ENCODE peak calls at places on chromosomes 16 and 17, in ten cellular contexts. One of them, this sample, is unnamed.

GRCh38 chr17:49031965-49032928 is 35.1 kb downstream of the IGF2BP1 start:
- DNase-seq in cardiac fibroblast: peak
- DNase-seq in right atrium auricular region: no peak
- DNase-seq in GM12865: peak
- DNase-seq in brain microvascular endothelial cell: peak
- DNase-seq in A549: peak
- DNase-seq in RWPE1: peak
- DNase-seq in Caco-2: peak
- DNase-seq in nephron progenitor cell: peak
- DNase-seq in fibroblast of lung: peak
- DNase-seq in this sample: no peak

GRCh38 chr17:59371426-59372099 is 40.1 kb downstream of the YPEL2 start:
- DNase-seq in cardiac fibroblast: peak
- DNase-seq in right atrium auricular region: peak
- DNase-seq in GM12865: no peak
- DNase-seq in brain microvascular endothelial cell: peak
- DNase-seq in A549: no peak
- DNase-seq in RWPE1: no peak
- DNase-seq in Caco-2: no peak
- DNase-seq in nephron progenitor cell: no peak
- DNase-seq in fibroblast of lung: no peak
- DNase-seq in this sample: no peak

GRCh38 chr17:17866897-17867296 is 30.1 kb upstream of the SREBF1 start:
- DNase-seq in cardiac fibroblast: no peak
- DNase-seq in right atrium auricular region: no peak
- DNase-seq in GM12865: no peak
- DNase-seq in brain microvascular endothelial cell: no peak
- DNase-seq in A549: no peak
- DNase-seq in RWPE1: no peak
- DNase-seq in Caco-2: no peak
- DNase-seq in nephron progenitor cell: no peak
- DNase-seq in fibroblast of lung: no peak
- DNase-seq in this sample: no peak

GRCh38 chr16:50011707-50012106 is 13.3 kb upstream of the CNEP1R1 start:
- DNase-seq in cardiac fibroblast: peak
- DNase-seq in right atrium auricular region: no peak
- DNase-seq in GM12865: no peak
- DNase-seq in brain microvascular endothelial cell: no peak
- DNase-seq in A549: no peak
- DNase-seq in RWPE1: no peak
- DNase-seq in Caco-2: peak
- DNase-seq in nephron progenitor cell: no peak
- DNase-seq in fibroblast of lung: peak
- DNase-seq in this sample: no peak

GRCh38 chr16:88810868-88811599 is 694 bp downstream of the APRT start:
- DNase-seq in cardiac fibroblast: peak
- DNase-seq in right atrium auricular region: peak
- DNase-seq in GM12865: peak
- DNase-seq in brain microvascular endothelial cell: peak
- DNase-seq in A549: peak
- DNase-seq in RWPE1: peak
- DNase-seq in Caco-2: peak
- DNase-seq in nephron progenitor cell: peak
- DNase-seq in fibroblast of lung: peak
- DNase-seq in this sample: no peak

GRCh38 chr17:82112181-82112865 is 14.3 kb upstream of the FASN start:
- DNase-seq in cardiac fibroblast: no peak
- DNase-seq in right atrium auricular region: no peak
- DNase-seq in GM12865: no peak
- DNase-seq in brain microvascular endothelial cell: no peak
- DNase-seq in A549: no peak
- DNase-seq in RWPE1: no peak
- DNase-seq in Caco-2: no peak
- DNase-seq in nephron progenitor cell: no peak
- DNase-seq in fibroblast of lung: no peak
- DNase-seq in this sample: no peak

GRCh38 chr17:30160419-30161172 is 44.0 kb downstream of the NSRP1 start:
- DNase-seq in cardiac fibroblast: no peak
- DNase-seq in right atrium auricular region: no peak
- DNase-seq in GM12865: no peak
- DNase-seq in brain microvascular endothelial cell: no peak
- DNase-seq in A549: no peak
- DNase-seq in RWPE1: no peak
- DNase-seq in Caco-2: no peak
- DNase-seq in nephron progenitor cell: no peak
- DNase-seq in fibroblast of lung: no peak
- DNase-seq in this sample: no peak

GRCh38 chr17:63692195-63692816 is 7.6 kb downstream of the LIMD2 start:
- DNase-seq in cardiac fibroblast: no peak
- DNase-seq in right atrium auricular region: no peak
- DNase-seq in GM12865: no peak
- DNase-seq in brain microvascular endothelial cell: no peak
- DNase-seq in A549: peak
- DNase-seq in RWPE1: no peak
- DNase-seq in Caco-2: no peak
- DNase-seq in nephron progenitor cell: no peak
- DNase-seq in fibroblast of lung: no peak
- DNase-seq in this sample: no peak

DNA sequence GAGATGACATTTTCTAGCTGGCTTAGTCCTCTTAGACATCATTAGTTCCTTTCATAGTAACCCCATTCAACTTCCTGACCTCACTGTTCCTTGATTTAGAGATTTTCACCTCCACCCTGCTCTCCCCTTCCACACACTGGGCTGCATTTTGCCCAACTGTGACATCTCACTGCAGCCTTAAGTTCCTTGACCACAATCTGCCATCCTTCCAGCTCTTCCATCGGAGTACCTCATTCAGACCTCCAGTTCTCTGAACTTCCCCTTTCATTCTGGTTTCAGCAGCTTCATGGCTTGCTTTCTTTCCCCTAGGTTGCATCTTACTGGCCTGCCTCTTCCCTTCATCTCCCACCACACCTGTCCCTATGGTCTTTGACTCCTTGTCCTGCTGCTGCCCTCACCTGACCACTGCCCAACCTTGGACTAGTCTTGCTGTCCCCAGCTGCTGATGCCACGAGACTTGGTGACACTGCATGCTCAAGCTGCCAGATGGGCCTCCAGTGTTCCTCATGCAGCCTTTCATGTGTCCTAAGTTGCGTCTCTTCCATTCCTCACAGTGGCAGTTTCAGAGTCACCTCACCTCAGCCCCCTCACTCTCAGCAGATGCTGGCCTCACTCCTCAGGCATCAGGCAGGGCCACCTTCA is 40.8 kb downstream of the NUP88 start:
- DNase-seq in cardiac fibroblast: no peak
- DNase-seq in right atrium auricular region: no peak
- DNase-seq in GM12865: no peak
- DNase-seq in brain microvascular endothelial cell: no peak
- DNase-seq in A549: no peak
- DNase-seq in RWPE1: no peak
- DNase-seq in Caco-2: no peak
- DNase-seq in nephron progenitor cell: no peak
- DNase-seq in fibroblast of lung: no peak
- DNase-seq in this sample: no peak
- TF ChIP-seq CTCF in cardiac fibroblast: no peak
- TF ChIP-seq CTCF in right atrium auricular region: no peak
- TF ChIP-seq CTCF in GM12865: no peak
- TF ChIP-seq CTCF in brain microvascular endothelial cell: no peak
- TF ChIP-seq CTCF in A549: no peak
- TF ChIP-seq CTCF in RWPE1: no peak
- TF ChIP-seq CTCF in Caco-2: no peak
- TF ChIP-seq CTCF in nephron progenitor cell: no peak
- TF ChIP-seq CTCF in fibroblast of lung: no peak
- TF ChIP-seq CTCF in this sample: no peak

GRCh38 chr17:18968945-18969887 is 17.3 kb downstream of the SLC5A10 start:
- DNase-seq in cardiac fibroblast: peak
- DNase-seq in right atrium auricular region: no peak
- DNase-seq in GM12865: no peak
- DNase-seq in brain microvascular endothelial cell: no peak
- DNase-seq in A549: peak
- DNase-seq in RWPE1: peak
- DNase-seq in Caco-2: no peak
- DNase-seq in nephron progenitor cell: no peak
- DNase-seq in fibroblast of lung: no peak
- DNase-seq in this sample: no peak

GRCh38 chr17:18967806-18968744 is 16.1 kb downstream of the SLC5A10 start:
- DNase-seq in cardiac fibroblast: no peak
- DNase-seq in right atrium auricular region: no peak
- DNase-seq in GM12865: no peak
- DNase-seq in brain microvascular endothelial cell: no peak
- DNase-seq in A549: no peak
- DNase-seq in RWPE1: peak
- DNase-seq in Caco-2: no peak
- DNase-seq in nephron progenitor cell: no peak
- DNase-seq in fibroblast of lung: no peak
- DNase-seq in this sample: no peak

GRCh38 chr17:18974407-18975149 is 22.6 kb downstream of the SLC5A10 start:
- DNase-seq in cardiac fibroblast: no peak
- DNase-seq in right atrium auricular region: no peak
- DNase-seq in GM12865: no peak
- DNase-seq in brain microvascular endothelial cell: no peak
- DNase-seq in A549: no peak
- DNase-seq in RWPE1: peak
- DNase-seq in Caco-2: no peak
- DNase-seq in nephron progenitor cell: no peak
- DNase-seq in fibroblast of lung: no peak
- DNase-seq in this sample: no peak

GRCh38 chr17:18971801-18972200 is 19.8 kb downstream of the SLC5A10 start:
- DNase-seq in cardiac fibroblast: no peak
- DNase-seq in right atrium auricular region: no peak
- DNase-seq in GM12865: no peak
- DNase-seq in brain microvascular endothelial cell: no peak
- DNase-seq in A549: no peak
- DNase-seq in RWPE1: no peak
- DNase-seq in Caco-2: no peak
- DNase-seq in nephron progenitor cell: no peak
- DNase-seq in fibroblast of lung: no peak
- DNase-seq in this sample: no peak

DNA sequence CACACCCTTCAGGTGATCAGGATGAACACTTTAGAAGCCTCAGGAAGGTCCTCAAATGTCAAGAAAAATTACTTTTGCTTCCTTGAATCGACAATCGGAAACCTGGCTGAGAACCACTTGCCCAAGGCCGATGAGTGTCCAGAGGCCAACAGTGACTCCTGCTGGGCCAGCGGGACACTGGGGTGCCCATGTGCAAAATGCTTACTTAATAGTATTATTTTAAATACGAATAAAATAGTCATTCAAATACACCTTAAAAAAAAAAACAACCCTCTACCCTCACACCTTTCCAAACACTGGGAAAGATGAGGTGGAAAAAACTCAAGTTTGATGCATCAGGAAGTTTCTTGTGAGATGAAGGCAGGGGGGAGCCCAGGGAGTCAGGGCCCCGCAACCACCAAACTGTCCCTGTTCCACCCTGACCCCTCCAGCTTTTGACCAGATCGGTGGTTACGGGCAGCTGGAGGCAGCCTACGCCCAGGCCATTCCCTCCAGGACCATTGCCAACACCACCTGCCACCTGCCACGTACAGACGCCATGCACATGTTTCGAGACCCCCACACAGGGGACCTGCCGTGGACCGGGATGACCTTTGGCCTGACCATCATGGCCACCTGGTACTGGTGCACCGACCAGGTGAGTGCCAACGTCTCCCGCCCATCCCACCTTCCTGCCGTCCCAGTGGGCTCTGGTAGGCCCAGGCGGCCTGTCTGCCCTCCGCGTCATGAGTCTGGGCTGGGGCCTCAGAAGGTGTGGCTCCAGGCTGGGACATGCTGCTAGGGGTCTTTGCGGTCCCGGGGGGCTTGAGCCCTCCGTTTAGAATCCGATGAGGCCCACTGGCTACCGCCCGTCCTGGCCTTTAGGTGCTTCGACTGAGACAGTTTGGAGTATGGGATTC is 18.9 kb downstream of the SLC5A10 start:
- DNase-seq in cardiac fibroblast: no peak
- DNase-seq in right atrium auricular region: no peak
- DNase-seq in GM12865: no peak
- DNase-seq in brain microvascular endothelial cell: no peak
- DNase-seq in A549: peak
- DNase-seq in RWPE1: no peak
- DNase-seq in Caco-2: no peak
- DNase-seq in nephron progenitor cell: no peak
- DNase-seq in fibroblast of lung: no peak
- DNase-seq in this sample: no peak
- TF ChIP-seq CTCF in cardiac fibroblast: no peak
- TF ChIP-seq CTCF in right atrium auricular region: no peak
- TF ChIP-seq CTCF in GM12865: peak
- TF ChIP-seq CTCF in brain microvascular endothelial cell: peak
- TF ChIP-seq CTCF in A549: peak
- TF ChIP-seq CTCF in RWPE1: no peak
- TF ChIP-seq CTCF in Caco-2: peak
- TF ChIP-seq CTCF in nephron progenitor cell: no peak
- TF ChIP-seq CTCF in fibroblast of lung: no peak
- TF ChIP-seq CTCF in this sample: no peak

GRCh38 chr17:7935859-7936258 is 3.9 kb downstream of the CNTROB start:
- DNase-seq in cardiac fibroblast: no peak
- DNase-seq in right atrium auricular region: no peak
- DNase-seq in GM12865: no peak
- DNase-seq in brain microvascular endothelial cell: no peak
- DNase-seq in A549: no peak
- DNase-seq in RWPE1: no peak
- DNase-seq in Caco-2: no peak
- DNase-seq in nephron progenitor cell: no peak
- DNase-seq in fibroblast of lung: no peak
- DNase-seq in this sample: no peak

GRCh38 chr17:7930841-7931631 is 710 bp downstream of the TRAPPC1 start:
- DNase-seq in cardiac fibroblast: no peak
- DNase-seq in right atrium auricular region: no peak
- DNase-seq in GM12865: peak
- DNase-seq in brain microvascular endothelial cell: no peak
- DNase-seq in A549: no peak
- DNase-seq in RWPE1: no peak
- DNase-seq in Caco-2: no peak
- DNase-seq in nephron progenitor cell: no peak
- DNase-seq in fibroblast of lung: no peak
- DNase-seq in this sample: no peak

GRCh38 chr17:7931709-7932482 is at the start of the genes CNTROB and TRAPPC1:
- DNase-seq in cardiac fibroblast: peak
- DNase-seq in right atrium auricular region: peak
- DNase-seq in GM12865: peak
- DNase-seq in brain microvascular endothelial cell: peak
- DNase-seq in A549: peak
- DNase-seq in RWPE1: peak
- DNase-seq in Caco-2: peak
- DNase-seq in nephron progenitor cell: peak
- DNase-seq in fibroblast of lung: peak
- DNase-seq in this sample: peak

GRCh38 chr17:7932483-7932891 is 481 bp downstream of the CNTROB start:
- DNase-seq in cardiac fibroblast: peak
- DNase-seq in right atrium auricular region: peak
- DNase-seq in GM12865: peak
- DNase-seq in brain microvascular endothelial cell: peak
- DNase-seq in A549: peak
- DNase-seq in RWPE1: peak
- DNase-seq in Caco-2: no peak
- DNase-seq in nephron progenitor cell: peak
- DNase-seq in fibroblast of lung: peak
- DNase-seq in this sample: no peak

DNA sequence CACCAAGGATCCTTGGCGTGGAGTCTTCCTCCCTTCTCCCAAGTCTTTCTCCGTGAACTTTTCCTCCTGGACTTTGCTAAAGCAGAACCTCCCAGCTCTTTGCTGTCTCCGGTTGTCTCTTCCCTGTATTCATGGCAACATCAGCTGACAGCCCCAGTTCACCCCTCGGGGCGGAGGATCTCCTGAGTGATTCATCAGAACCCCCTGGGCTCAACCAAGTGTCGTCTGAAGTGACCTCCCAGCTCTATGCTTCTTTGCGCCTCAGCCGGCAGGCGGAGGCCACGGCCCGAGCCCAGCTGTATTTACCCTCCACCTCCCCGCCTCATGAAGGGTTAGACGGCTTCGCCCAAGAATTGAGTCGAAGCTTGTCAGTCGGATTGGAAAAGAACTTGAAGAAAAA is 943 bp downstream of the CNTROB start:
- DNase-seq in cardiac fibroblast: peak
- DNase-seq in right atrium auricular region: peak
- DNase-seq in GM12865: peak
- DNase-seq in brain microvascular endothelial cell: peak
- DNase-seq in A549: peak
- DNase-seq in RWPE1: peak
- DNase-seq in Caco-2: peak
- DNase-seq in nephron progenitor cell: peak
- DNase-seq in fibroblast of lung: peak
- DNase-seq in this sample: peak
- TF ChIP-seq CTCF in cardiac fibroblast: peak
- TF ChIP-seq CTCF in right atrium auricular region: no peak
- TF ChIP-seq CTCF in GM12865: no peak
- TF ChIP-seq CTCF in brain microvascular endothelial cell: peak
- TF ChIP-seq CTCF in A549: peak
- TF ChIP-seq CTCF in RWPE1: no peak
- TF ChIP-seq CTCF in Caco-2: peak
- TF ChIP-seq CTCF in nephron progenitor cell: no peak
- TF ChIP-seq CTCF in fibroblast of lung: peak
- TF ChIP-seq CTCF in this sample: no peak

DNA sequence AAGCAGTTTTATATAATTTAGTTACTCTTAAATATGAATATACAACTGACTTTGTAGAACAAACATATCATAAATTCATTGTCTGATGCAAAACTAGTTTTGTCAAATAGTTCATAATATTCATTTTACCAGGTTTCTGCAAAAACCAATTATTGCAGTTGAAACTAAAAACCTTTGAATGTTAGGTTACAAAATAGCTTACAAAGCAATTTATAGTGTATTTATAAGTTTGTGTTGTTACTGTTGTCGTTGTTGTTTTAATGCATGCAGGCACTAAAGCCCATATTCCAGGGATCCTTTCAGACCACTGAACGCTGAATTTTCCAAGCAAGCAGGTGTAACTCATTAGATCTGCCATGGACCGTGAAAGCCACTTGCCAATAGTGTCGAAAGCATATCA is 427.6 kb downstream of the ZFHX3 start:
- DNase-seq in cardiac fibroblast: no peak
- DNase-seq in right atrium auricular region: no peak
- DNase-seq in GM12865: no peak
- DNase-seq in brain microvascular endothelial cell: no peak
- DNase-seq in A549: no peak
- DNase-seq in RWPE1: no peak
- DNase-seq in Caco-2: no peak
- DNase-seq in nephron progenitor cell: no peak
- DNase-seq in fibroblast of lung: no peak
- DNase-seq in this sample: no peak
- TF ChIP-seq CTCF in cardiac fibroblast: no peak
- TF ChIP-seq CTCF in right atrium auricular region: no peak
- TF ChIP-seq CTCF in GM12865: no peak
- TF ChIP-seq CTCF in brain microvascular endothelial cell: no peak
- TF ChIP-seq CTCF in A549: no peak
- TF ChIP-seq CTCF in RWPE1: no peak
- TF ChIP-seq CTCF in Caco-2: no peak
- TF ChIP-seq CTCF in nephron progenitor cell: no peak
- TF ChIP-seq CTCF in fibroblast of lung: no peak
- TF ChIP-seq CTCF in this sample: no peak

This sample was measured in natural killer cell.